ENCODE peak calls at places on chromosome 4, in four cellular contexts. F is WTC11, H is K562, E is GM12878. D is an unnamed sample.

GRCh38 chr4:4754641-4755040 is 104.8 kb upstream of the MSX1 start:
- DNase-seq in F (no peak), H (no peak), E (no peak), D (peak; percentile 29)

GRCh38 chr4:127936974-127937373 is 28.0 kb downstream of the MFSD8 start:
- DNase-seq in H (no peak), F (no peak), E (no peak), D (no peak)

GRCh38 chr4:119212964-119213606 is 572 bp downstream of the USP53 start:
- DNase-seq in E (peak; percentile 12), H (peak; percentile 93), F (peak; percentile 86), D (peak; percentile 88)

GRCh38 chr4:75255261-75255660 is 258.9 kb downstream of the RCHY1 start:
- DNase-seq in H (no peak), E (no peak), F (no peak), D (no peak)

GRCh38 chr4:40607224-40607623 is 22.4 kb downstream of the RBM47 start:
- DNase-seq in F (no peak), E (no peak), H (no peak), D (no peak)

GRCh38 chr4:181308476-181309170 is 934.6 kb upstream of the TENM3 start:
- DNase-seq in H (no peak), F (no peak), E (no peak), D (no peak)

GRCh38 chr4:184728858-184729257 is 5.0 kb downstream of the CENPU start:
- DNase-seq in F (no peak), H (no peak), E (no peak), D (peak; percentile 61)

GRCh38 chr4:54543088-54543795 is 114.5 kb upstream of the KIT start:
- DNase-seq in H (no peak), E (no peak), F (no peak), D (no peak)

GRCh38 chr4:106548446-106549044 is 180.0 kb upstream of the GIMD1 start:
- DNase-seq in H (no peak), F (no peak), E (no peak), D (no peak)

GRCh38 chr4:6840062-6840976 is 57.8 kb downstream of the KIAA0232 start:
- DNase-seq in H (peak; percentile 75), F (no peak), E (no peak), D (peak; percentile 34)

GRCh38 chr4:30396772-30397475 is 323.2 kb upstream of the PCDH7 start:
- DNase-seq in E (no peak), H (no peak), F (no peak), D (no peak)

GRCh38 chr4:84870398-84871163 is 95.9 kb downstream of the WDFY3 start:
- DNase-seq in E (no peak), F (peak; percentile 35), H (peak; percentile 15), D (peak; percentile 9)

DNA sequence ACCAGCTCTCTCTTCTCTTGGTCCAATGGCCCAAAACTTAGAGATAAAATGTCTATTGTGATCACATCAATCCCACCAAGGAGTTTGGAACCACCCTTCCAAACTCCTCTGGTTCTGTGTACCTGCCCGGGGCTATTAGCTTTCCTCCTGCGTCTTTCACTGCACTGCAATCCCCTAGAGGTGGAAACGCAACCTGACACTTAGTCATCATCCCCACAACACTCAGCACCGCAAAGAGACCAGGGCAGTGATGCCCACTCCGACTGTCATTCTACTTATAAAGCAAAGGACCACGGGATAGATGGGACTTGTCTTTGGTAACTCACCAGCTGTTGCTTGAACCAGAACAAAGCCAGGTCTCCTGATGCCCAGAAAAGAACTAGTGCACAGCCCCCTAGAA is 22.0 kb downstream of the AFAP1 start:
- DNase-seq in H (no peak), E (no peak), F (no peak), D (no peak)
- TF ChIP-seq CBFB in H (no peak), E (no peak), F (no peak), D (no peak)

GRCh38 chr4:11774346-11774745 is 345.7 kb upstream of the HS3ST1 start:
- DNase-seq in E (no peak), H (no peak), F (no peak), D (no peak)
- TF ChIP-seq CBFB in E (no peak), H (no peak), F (no peak), D (no peak)

DNA sequence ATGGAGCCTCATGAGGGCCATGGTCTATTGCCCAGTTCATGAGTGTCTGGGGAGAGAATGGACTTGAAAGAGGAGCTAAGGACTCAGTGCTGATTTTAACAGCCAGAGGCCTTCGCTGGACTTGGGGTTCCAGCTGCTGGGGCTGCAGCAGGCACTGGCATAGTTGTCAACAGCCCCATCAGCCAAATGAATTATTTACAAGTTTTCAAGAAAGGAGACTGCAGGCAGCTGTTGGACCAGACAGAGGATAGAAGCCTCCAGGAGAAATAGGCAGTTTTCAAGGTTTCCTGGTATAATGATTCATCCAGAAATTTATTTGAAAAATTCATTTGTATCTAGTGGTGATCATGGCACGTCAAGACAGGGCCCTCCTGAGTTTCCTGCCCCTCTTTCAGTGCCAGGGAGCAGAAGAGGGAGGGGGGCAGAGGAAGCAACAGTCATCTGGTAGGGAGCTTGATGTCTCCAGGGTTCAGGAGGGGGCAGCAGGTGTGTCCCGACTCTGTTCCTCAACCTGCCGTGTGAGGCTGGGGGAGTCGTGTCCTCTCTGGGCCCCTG is 63.1 kb upstream of the GPR78 start:
- DNase-seq in E (no peak), H (no peak), F (no peak), D (no peak)
- TF ChIP-seq CBFB in E (no peak), H (no peak), F (no peak), D (no peak)

DNA sequence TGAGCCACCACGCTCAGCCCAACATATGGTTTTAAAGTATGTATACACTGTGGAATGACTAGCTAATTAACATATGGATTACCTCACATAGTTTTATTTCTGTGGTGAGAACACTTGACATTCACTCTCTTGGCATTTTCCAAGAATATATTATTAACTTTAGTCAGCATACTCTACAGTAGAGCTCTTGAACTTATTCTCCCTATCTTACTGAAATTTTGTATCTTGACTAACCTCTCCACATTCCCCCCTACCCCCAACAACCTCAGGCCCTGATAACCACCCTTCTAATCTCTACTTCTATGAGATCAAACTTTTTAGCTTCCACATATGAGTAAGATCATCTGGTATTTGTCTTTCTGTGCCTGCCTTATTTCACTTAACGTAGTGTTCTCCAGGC is 38.6 kb upstream of the AGA start:
- DNase-seq in E (no peak), H (no peak), F (no peak), D (no peak)
- TF ChIP-seq CBFB in E (no peak), H (no peak), F (no peak), D (no peak)

GRCh38 chr4:3689006-3689405 is 77.2 kb upstream of the ADRA2C start:
- DNase-seq in F (peak; percentile 9), E (no peak), H (no peak), D (no peak)

GRCh38 chr4:3688018-3688998 is 77.9 kb upstream of the ADRA2C start:
- DNase-seq in H (peak; percentile 9), E (no peak), F (peak; percentile 6), D (no peak)

GRCh38 chr4:3687538-3687937 is 78.6 kb upstream of the ADRA2C start:
- DNase-seq in E (no peak), F (peak; percentile 7), H (no peak), D (no peak)

GRCh38 chr4:3690576-3691152 is 75.5 kb upstream of the ADRA2C start:
- DNase-seq in H (no peak), F (peak; percentile 9), E (no peak), D (no peak)

DNA sequence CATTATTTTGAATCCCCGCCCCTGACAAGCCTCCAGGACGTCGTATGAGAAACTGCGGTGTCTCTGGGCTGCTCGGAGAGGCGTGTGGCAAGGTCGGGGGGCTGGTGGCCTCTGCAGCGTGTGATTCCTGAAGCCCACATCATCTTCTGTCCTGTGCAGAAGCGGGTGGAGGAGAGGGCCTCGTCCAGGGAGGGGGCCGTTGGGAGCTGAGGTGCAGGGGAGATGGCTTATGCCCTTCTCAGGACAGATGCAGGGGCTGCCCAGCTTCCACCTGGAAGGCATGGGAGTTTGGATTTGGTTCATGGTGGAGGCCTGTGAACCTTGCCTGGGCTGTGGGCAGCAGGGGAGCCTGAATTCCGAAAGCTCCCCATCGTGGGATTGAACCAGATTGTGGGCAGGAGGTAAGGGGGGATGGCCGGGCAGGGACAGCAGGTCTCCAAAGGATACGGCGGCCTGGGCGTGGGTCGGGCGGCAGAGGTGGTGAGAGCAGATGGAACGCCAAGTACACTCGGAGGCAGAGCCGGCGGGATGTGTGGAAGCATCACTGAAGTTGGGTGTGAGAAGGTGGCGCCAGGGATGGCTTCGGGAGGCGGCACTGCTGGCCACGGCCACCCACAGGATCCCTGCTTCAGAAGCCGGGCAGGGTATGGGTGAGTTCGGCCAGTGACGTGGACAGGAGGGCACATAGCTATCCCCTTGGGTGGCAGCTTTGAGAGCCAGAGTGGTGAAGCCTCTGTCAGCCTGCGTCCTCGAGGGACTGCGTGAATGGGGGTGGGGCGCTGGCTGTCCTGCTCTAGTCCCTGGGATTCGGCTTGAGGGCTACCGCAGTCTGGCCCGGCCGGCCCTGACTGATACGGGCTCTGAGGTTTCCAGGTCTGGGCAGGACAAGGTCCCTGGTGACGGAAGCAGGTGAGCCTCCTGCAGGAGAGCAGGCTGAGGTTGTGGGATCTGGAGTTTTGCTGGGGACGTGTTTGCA is 76.3 kb upstream of the ADRA2C start:
- DNase-seq in H (no peak), F (peak; percentile 23), E (no peak), D (no peak)
- TF ChIP-seq CBFB in H (no peak), F (no peak), E (no peak), D (no peak)

GRCh38 chr4:120667102-120667501 is 255.4 kb downstream of the PRDM5 start:
- DNase-seq in H (no peak), F (no peak), E (no peak), D (no peak)
- TF ChIP-seq CBFB in H (no peak), F (no peak), E (no peak), D (no peak)

GRCh38 chr4:133151681-133152329 is 2.7 kb downstream of the PCDH10 start:
- DNase-seq in F (peak; percentile 75), H (no peak), E (no peak), D (no peak)
- TF ChIP-seq CBFB in F (peak; percentile 27), H (no peak), E (no peak), D (no peak)

GRCh38 chr4:103718993-103719319 is 829 bp downstream of the TACR3 start:
- DNase-seq in H (no peak), F (peak; percentile 42), E (no peak), D (no peak)

GRCh38 chr4:103721251-103721650 is 1.5 kb upstream of the TACR3 start:
- DNase-seq in H (no peak), E (no peak), F (no peak), D (no peak)

GRCh38 chr4:103720661-103721060 is 876 bp upstream of the TACR3 start:
- DNase-seq in F (no peak), E (no peak), H (no peak), D (no peak)

DNA sequence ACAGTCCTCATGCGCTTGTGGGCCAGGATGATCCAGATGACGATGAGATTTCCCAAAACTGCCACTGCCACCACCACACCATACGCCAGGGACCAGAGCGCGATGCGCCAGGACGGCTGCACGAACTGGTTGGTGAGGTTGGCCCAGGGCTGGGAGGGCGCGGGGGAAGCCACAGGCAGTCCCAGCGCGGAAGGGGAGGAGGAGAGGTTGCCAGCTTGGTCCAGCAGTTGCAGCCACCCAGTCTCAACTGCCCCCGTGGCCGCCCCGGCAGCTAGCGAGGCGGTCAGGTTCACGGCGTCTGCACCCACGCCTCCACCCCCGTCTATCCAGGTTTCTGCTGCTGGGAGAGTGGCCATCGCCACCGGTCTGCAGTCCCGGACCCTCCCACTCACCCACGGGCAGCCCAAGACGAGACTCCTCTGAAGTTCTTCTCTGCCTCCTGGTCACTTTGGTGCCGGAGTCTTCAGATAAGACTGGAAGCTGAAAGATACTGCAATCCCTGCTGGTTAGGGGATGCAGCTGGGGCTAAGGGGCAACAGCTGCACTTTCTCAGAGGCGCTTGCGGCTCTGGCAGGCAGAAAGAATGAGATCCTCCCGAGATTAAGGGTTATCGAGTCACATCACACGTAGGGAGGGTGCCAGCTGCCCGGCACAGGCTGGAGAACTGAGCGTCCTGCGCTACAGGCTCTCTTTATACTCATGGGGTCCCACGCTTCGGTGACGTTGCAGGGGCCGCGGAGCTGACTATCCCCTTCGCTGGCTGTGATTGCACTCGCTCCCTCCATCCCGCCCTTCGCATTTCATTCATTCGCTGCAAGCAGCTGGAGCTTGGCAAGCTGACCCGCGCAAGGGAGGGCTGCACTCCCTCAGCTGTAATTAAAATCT is at the start of gene TACR3:
- DNase-seq in F (peak; percentile 60), H (no peak), E (no peak), D (no peak)
- TF ChIP-seq CBFB in F (no peak), H (no peak), E (no peak), D (no peak)

D was measured in HepG2.